ENCODE peak calls at places on chromosomes 4 and X, in ten cellular contexts. L is HTR-8/SVneo, A is kidney tubule cell, G is breast epithelium, E is left ventricle myocardium superior, R is NCI-H146, X is DND-41, H is Daoy, T is HFFc6, C is NCI-H1092. S is an unnamed sample.

GRCh38 chr4:74640111-74640903 is 154.0 kb downstream of the BTC start:
- DNase-seq in L (no peak), A (peak; percentile 48), G (no peak), E (no peak), R (no peak), X (no peak), H (no peak), T (peak; percentile 34), C (no peak), S (no peak)

GRCh38 chr4:165299399-165300060 is 27.9 kb upstream of the MSMO1 start:
- DNase-seq in L (no peak), A (no peak), G (no peak), E (no peak), R (peak; percentile 12), X (no peak), H (no peak), T (no peak), C (no peak), S (no peak)

GRCh38 chr4:8495803-8496202 is 55.2 kb downstream of the TRMT44 start:
- DNase-seq in L (no peak), A (no peak), G (no peak), E (no peak), R (no peak), X (peak; percentile 19), H (no peak), T (no peak), C (no peak), S (peak; percentile 78)

GRCh38 chr4:184120549-184121127 is 97.0 kb downstream of the ENPP6 start:
- DNase-seq in L (no peak), A (no peak), G (no peak), E (no peak), R (no peak), X (no peak), H (no peak), T (no peak), C (no peak), S (no peak)

GRCh38 chr4:8765084-8765483 is 106.6 kb downstream of the HMX1 start:
- DNase-seq in L (no peak), A (no peak), G (peak; percentile 25), E (peak; percentile 13), R (no peak), X (no peak), H (no peak), T (no peak), C (no peak), S (no peak)

GRCh38 chrX:20521245-20521644 is 254.5 kb upstream of the RPS6KA3 start:
- DNase-seq in L (no peak), A (peak; percentile 53), G (no peak), E (no peak), R (no peak), X (no peak), H (peak; percentile 55), T (peak; percentile 44), C (no peak), S (no peak)

GRCh38 chrX:136689441-136689840 is 41.5 kb downstream of the CD40LG start:
- DNase-seq in L (no peak), A (peak; percentile 14), G (no peak), E (no peak), R (no peak), X (peak; percentile 43), H (no peak), T (no peak), C (no peak), S (no peak)

GRCh38 chrX:123971963-123972362 is 10.5 kb downstream of the STAG2 start:
- DNase-seq in L (no peak), A (no peak), G (no peak), E (no peak), R (no peak), X (no peak), H (no peak), T (no peak), C (no peak), S (no peak)

GRCh38 chr4:154073107-154073817 is 284.4 kb upstream of the SFRP2 start:
- DNase-seq in L (no peak), A (peak; percentile 91), G (no peak), E (no peak), R (no peak), X (no peak), H (peak; percentile 37), T (peak; percentile 19), C (no peak), S (no peak)

GRCh38 chr4:1403591-1404572 is 2.4 kb downstream of the NKX1-1 start:
- DNase-seq in L (no peak), A (no peak), G (peak; percentile 48), E (no peak), R (no peak), X (no peak), H (peak; percentile 33), T (no peak), C (no peak), S (no peak)

GRCh38 chr4:134691915-134692314 is 490.3 kb upstream of the PABPC4L start:
- DNase-seq in L (no peak), A (peak; percentile 42), G (no peak), E (no peak), R (no peak), X (no peak), H (peak; percentile 35), T (peak; percentile 92), C (no peak), S (no peak)

GRCh38 chr4:70426789-70427188 is 29.0 kb downstream of the OPRPN start:
- DNase-seq in L (no peak), A (no peak), G (no peak), E (no peak), R (no peak), X (no peak), H (no peak), T (no peak), C (no peak), S (no peak)

GRCh38 chrX:119118780-119119395 is 8.7 kb downstream of the KIAA1210 start:
- DNase-seq in L (peak; percentile 67), A (peak; percentile 48), G (peak; percentile 50), E (peak; percentile 55), R (peak; percentile 10), X (peak; percentile 63), H (peak; percentile 58), T (peak; percentile 32), C (no peak), S (peak; percentile 89)

GRCh38 chrX:146054311-146054710 is 236.7 kb downstream of the SLITRK2 start:
- DNase-seq in L (no peak), A (no peak), G (no peak), E (no peak), R (no peak), X (no peak), H (no peak), T (no peak), C (no peak), S (no peak)

GRCh38 chr4:5899881-5900280 is 7.0 kb upstream of the CRMP1 start:
- DNase-seq in L (no peak), A (no peak), G (no peak), E (no peak), R (no peak), X (no peak), H (no peak), T (no peak), C (no peak), S (no peak)

GRCh38 chrX:148049441-148049840 is 68.3 kb downstream of the FMR1NB start:
- DNase-seq in L (peak; percentile 2), A (peak; percentile 46), G (no peak), E (no peak), R (peak; percentile 9), X (peak; percentile 12), H (peak; percentile 1), T (no peak), C (peak; percentile 6), S (peak; percentile 55)

GRCh38 chrX:1440506-1440905 is 12.2 kb downstream of the ASMTL start:
- DNase-seq in L (no peak), A (no peak), G (peak; percentile 12), E (no peak), R (no peak), X (no peak), H (no peak), T (no peak), C (no peak), S (no peak)

GRCh38 chrX:68647156-68647957 is at the start of gene STARD8:
- DNase-seq in L (peak; percentile 28), A (peak; percentile 77), G (no peak), E (peak; percentile 54), R (no peak), X (no peak), H (peak; percentile 73), T (peak; percentile 60), C (no peak), S (peak; percentile 74)

GRCh38 chr4:176778063-176778462 is 14.7 kb downstream of the VEGFC start:
- DNase-seq in L (no peak), A (peak; percentile 59), G (no peak), E (no peak), R (no peak), X (no peak), H (peak; percentile 37), T (peak; percentile 48), C (no peak), S (no peak)

GRCh38 chr4:151415978-151416377 is 7.0 kb downstream of the FHIP1A start:
- DNase-seq in L (peak; percentile 44), A (peak; percentile 72), G (no peak), E (no peak), R (no peak), X (no peak), H (peak; percentile 39), T (peak; percentile 52), C (no peak), S (no peak)

GRCh38 chrX:47179221-47179927 is 14.3 kb upstream of the UBA1 start:
- DNase-seq in L (no peak), A (peak; percentile 35), G (peak; percentile 52), E (peak; percentile 75), R (no peak), X (no peak), H (no peak), T (peak; percentile 66), C (no peak), S (no peak)

GRCh38 chrX:111039606-111040005 is 56.4 kb upstream of the PAK3 start:
- DNase-seq in L (no peak), A (peak; percentile 63), G (no peak), E (no peak), R (no peak), X (no peak), H (peak; percentile 2), T (no peak), C (no peak), S (no peak)

GRCh38 chrX:110442631-110443030 is 84.0 kb downstream of the RTL9 start:
- DNase-seq in L (no peak), A (peak; percentile 61), G (no peak), E (no peak), R (no peak), X (peak; percentile 7), H (peak; percentile 34), T (peak; percentile 33), C (no peak), S (peak; percentile 59)

GRCh38 chr4:23429497-23429896 is 460.4 kb downstream of the PPARGC1A start:
- DNase-seq in L (no peak), A (no peak), G (no peak), E (no peak), R (no peak), X (no peak), H (no peak), T (no peak), C (no peak), S (no peak)